ENCODE peak calls at places on chromosome 9, in ten cellular contexts. One of them, this sample, is unnamed.

GRCh38 chr9:86546712-86547111 is 192.5 kb upstream of the TUT7 start:
- DNase-seq in fibroblast of mammary gland: no peak
- DNase-seq in IMR-90: no peak
- DNase-seq in AG10803: no peak
- DNase-seq in body of pancreas: no peak
- DNase-seq in osteoblast: no peak
- DNase-seq in CD8-positive, alpha-beta T cell: no peak
- DNase-seq in left ventricle myocardium inferior: no peak
- DNase-seq in AG09309: no peak
- DNase-seq in choroid plexus epithelial cell: no peak
- DNase-seq in this sample: no peak

GRCh38 chr9:6197330-6197729 is 18.3 kb upstream of the IL33 start:
- DNase-seq in fibroblast of mammary gland: peak; percentile 52
- DNase-seq in AG09309: no peak
- DNase-seq in left ventricle myocardium inferior: no peak
- DNase-seq in CD8-positive, alpha-beta T cell: no peak
- DNase-seq in choroid plexus epithelial cell: peak; percentile 63
- DNase-seq in IMR-90: peak; percentile 5
- DNase-seq in body of pancreas: peak; percentile 55
- DNase-seq in osteoblast: no peak
- DNase-seq in AG10803: peak; percentile 13
- DNase-seq in this sample: no peak

GRCh38 chr9:2026598-2026997 is 11.5 kb downstream of the SMARCA2 start:
- DNase-seq in osteoblast: no peak
- DNase-seq in fibroblast of mammary gland: no peak
- DNase-seq in left ventricle myocardium inferior: no peak
- DNase-seq in choroid plexus epithelial cell: no peak
- DNase-seq in AG09309: no peak
- DNase-seq in CD8-positive, alpha-beta T cell: no peak
- DNase-seq in AG10803: no peak
- DNase-seq in body of pancreas: no peak
- DNase-seq in IMR-90: no peak
- DNase-seq in this sample: no peak

GRCh38 chr9:126326228-126327015 is at the start of gene MVB12B:
- DNase-seq in CD8-positive, alpha-beta T cell: peak; percentile 47
- DNase-seq in osteoblast: peak; percentile 98
- DNase-seq in IMR-90: peak; percentile 8
- DNase-seq in left ventricle myocardium inferior: peak; percentile 46
- DNase-seq in fibroblast of mammary gland: no peak
- DNase-seq in choroid plexus epithelial cell: no peak
- DNase-seq in body of pancreas: peak; percentile 36
- DNase-seq in AG10803: peak; percentile 35
- DNase-seq in AG09309: no peak
- DNase-seq in this sample: no peak

GRCh38 chr9:93062364-93062763 is 3.9 kb downstream of the SUSD3 start:
- DNase-seq in AG10803: no peak
- DNase-seq in AG09309: no peak
- DNase-seq in left ventricle myocardium inferior: no peak
- DNase-seq in CD8-positive, alpha-beta T cell: no peak
- DNase-seq in body of pancreas: no peak
- DNase-seq in choroid plexus epithelial cell: no peak
- DNase-seq in IMR-90: no peak
- DNase-seq in fibroblast of mammary gland: no peak
- DNase-seq in osteoblast: peak; percentile 55
- DNase-seq in this sample: peak; percentile 42

GRCh38 chr9:28134577-28134976 is 561.3 kb upstream of the C9orf72 start:
- DNase-seq in AG10803: no peak
- DNase-seq in osteoblast: no peak
- DNase-seq in body of pancreas: no peak
- DNase-seq in choroid plexus epithelial cell: no peak
- DNase-seq in fibroblast of mammary gland: no peak
- DNase-seq in IMR-90: no peak
- DNase-seq in left ventricle myocardium inferior: no peak
- DNase-seq in AG09309: no peak
- DNase-seq in CD8-positive, alpha-beta T cell: no peak
- DNase-seq in this sample: no peak

GRCh38 chr9:124503713-124504529 is 3.3 kb downstream of the NR5A1 start:
- DNase-seq in fibroblast of mammary gland: no peak
- DNase-seq in CD8-positive, alpha-beta T cell: no peak
- DNase-seq in IMR-90: no peak
- DNase-seq in osteoblast: peak; percentile 90
- DNase-seq in left ventricle myocardium inferior: no peak
- DNase-seq in AG09309: no peak
- DNase-seq in choroid plexus epithelial cell: no peak
- DNase-seq in body of pancreas: no peak
- DNase-seq in AG10803: no peak
- DNase-seq in this sample: no peak

GRCh38 chr9:113463418-113464285 is at the start of gene RGS3:
- DNase-seq in osteoblast: peak; percentile 76
- DNase-seq in left ventricle myocardium inferior: peak; percentile 62
- DNase-seq in fibroblast of mammary gland: no peak
- DNase-seq in body of pancreas: peak; percentile 84
- DNase-seq in CD8-positive, alpha-beta T cell: no peak
- DNase-seq in choroid plexus epithelial cell: peak; percentile 8
- DNase-seq in AG09309: no peak
- DNase-seq in IMR-90: no peak
- DNase-seq in AG10803: no peak
- DNase-seq in this sample: no peak

GRCh38 chr9:126549246-126550006 is 64.3 kb upstream of the LMX1B start:
- DNase-seq in body of pancreas: no peak
- DNase-seq in fibroblast of mammary gland: no peak
- DNase-seq in AG10803: no peak
- DNase-seq in CD8-positive, alpha-beta T cell: no peak
- DNase-seq in AG09309: no peak
- DNase-seq in choroid plexus epithelial cell: no peak
- DNase-seq in osteoblast: peak; percentile 52
- DNase-seq in left ventricle myocardium inferior: no peak
- DNase-seq in IMR-90: no peak
- DNase-seq in this sample: no peak

GRCh38 chr9:122309861-122310260 is 45.2 kb downstream of the MRRF start:
- DNase-seq in AG09309: no peak
- DNase-seq in body of pancreas: no peak
- DNase-seq in left ventricle myocardium inferior: no peak
- DNase-seq in CD8-positive, alpha-beta T cell: no peak
- DNase-seq in osteoblast: no peak
- DNase-seq in AG10803: no peak
- DNase-seq in fibroblast of mammary gland: no peak
- DNase-seq in IMR-90: peak; percentile 39
- DNase-seq in choroid plexus epithelial cell: no peak
- DNase-seq in this sample: no peak

GRCh38 chr9:33017283-33018041 is 7.6 kb upstream of the DNAJA1 start:
- DNase-seq in IMR-90: no peak
- DNase-seq in body of pancreas: no peak
- DNase-seq in choroid plexus epithelial cell: no peak
- DNase-seq in AG09309: no peak
- DNase-seq in left ventricle myocardium inferior: no peak
- DNase-seq in AG10803: no peak
- DNase-seq in fibroblast of mammary gland: no peak
- DNase-seq in CD8-positive, alpha-beta T cell: no peak
- DNase-seq in osteoblast: no peak
- DNase-seq in this sample: no peak

GRCh38 chr9:13493697-13494096 is 214.2 kb upstream of the MPDZ start:
- DNase-seq in AG10803: no peak
- DNase-seq in body of pancreas: no peak
- DNase-seq in choroid plexus epithelial cell: no peak
- DNase-seq in left ventricle myocardium inferior: no peak
- DNase-seq in AG09309: no peak
- DNase-seq in CD8-positive, alpha-beta T cell: no peak
- DNase-seq in osteoblast: no peak
- DNase-seq in IMR-90: no peak
- DNase-seq in fibroblast of mammary gland: no peak
- DNase-seq in this sample: no peak
- TF ChIP-seq CTCF in AG10803: no peak
- TF ChIP-seq CTCF in body of pancreas: no peak
- TF ChIP-seq CTCF in choroid plexus epithelial cell: no peak
- TF ChIP-seq CTCF in left ventricle myocardium inferior: no peak
- TF ChIP-seq CTCF in AG09309: no peak
- TF ChIP-seq CTCF in CD8-positive, alpha-beta T cell: no peak
- TF ChIP-seq CTCF in osteoblast: no peak
- TF ChIP-seq CTCF in IMR-90: no peak
- TF ChIP-seq CTCF in fibroblast of mammary gland: no peak
- TF ChIP-seq CTCF in this sample: no peak

DNA sequence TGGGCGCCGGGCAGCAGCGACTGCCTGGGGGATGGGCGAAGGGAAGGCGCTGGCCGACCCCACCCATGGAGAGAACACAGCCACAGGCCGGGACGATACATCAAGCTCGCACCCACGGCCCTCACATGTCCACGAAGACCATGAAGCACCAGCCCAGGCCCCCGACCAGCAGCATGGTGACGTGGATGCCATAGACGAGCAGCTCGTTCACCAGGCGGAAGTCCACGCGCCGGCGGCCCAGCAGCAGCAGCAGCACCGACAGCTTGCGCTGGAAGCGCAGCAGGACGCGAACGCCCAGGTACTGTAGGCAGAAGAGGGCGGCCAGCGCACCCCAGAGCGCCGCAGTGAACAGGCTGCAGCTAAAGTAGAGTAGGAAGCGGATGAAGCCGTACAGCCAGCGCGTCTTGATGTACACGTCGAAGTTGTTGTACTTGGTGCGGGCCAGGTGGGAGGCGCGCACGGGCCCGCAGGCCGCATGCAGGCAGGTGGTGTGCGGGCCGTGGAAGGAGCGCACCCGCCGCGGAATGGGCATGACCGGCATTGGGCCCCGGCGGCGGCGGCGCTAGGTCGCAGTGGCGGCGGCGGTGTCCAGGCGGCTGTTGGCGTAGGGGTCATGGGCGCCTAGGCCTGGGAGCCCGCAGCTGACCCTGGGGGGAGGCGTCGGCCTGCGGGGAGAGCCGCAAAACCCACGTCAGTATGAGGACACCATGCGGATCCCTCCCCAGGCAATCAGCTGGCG is 2.1 kb downstream of the TMEM250 start:
- DNase-seq in AG09309: no peak
- DNase-seq in fibroblast of mammary gland: no peak
- DNase-seq in IMR-90: no peak
- DNase-seq in left ventricle myocardium inferior: no peak
- DNase-seq in body of pancreas: no peak
- DNase-seq in choroid plexus epithelial cell: no peak
- DNase-seq in osteoblast: no peak
- DNase-seq in CD8-positive, alpha-beta T cell: no peak
- DNase-seq in AG10803: no peak
- DNase-seq in this sample: no peak
- H3K4me3 ChIP-seq in AG09309: no peak overlapping the region
- H3K4me3 ChIP-seq in fibroblast of mammary gland: no peak overlapping the region
- H3K4me3 ChIP-seq in IMR-90: no peak overlapping the region
- H3K4me3 ChIP-seq in left ventricle myocardium inferior: peak overlapping the region; percentile 87
- H3K4me3 ChIP-seq in body of pancreas: no peak overlapping the region
- H3K4me3 ChIP-seq in choroid plexus epithelial cell: no peak overlapping the region
- H3K4me3 ChIP-seq in osteoblast: no peak overlapping the region
- H3K4me3 ChIP-seq in CD8-positive, alpha-beta T cell: no peak overlapping the region
- H3K4me3 ChIP-seq in AG10803: no peak overlapping the region
- H3K4me3 ChIP-seq in this sample: no peak overlapping the region

GRCh38 chr9:119368681-119369581 is at the start of gene BRINP1:
- DNase-seq in fibroblast of mammary gland: peak; percentile 24
- DNase-seq in choroid plexus epithelial cell: peak; percentile 30
- DNase-seq in left ventricle myocardium inferior: peak; percentile 14
- DNase-seq in AG09309: no peak
- DNase-seq in osteoblast: peak; percentile 85
- DNase-seq in IMR-90: no peak
- DNase-seq in body of pancreas: no peak
- DNase-seq in CD8-positive, alpha-beta T cell: no peak
- DNase-seq in AG10803: peak; percentile 19
- DNase-seq in this sample: no peak

GRCh38 chr9:119368179-119368578 is 1.1 kb downstream of the BRINP1 start:
- DNase-seq in left ventricle myocardium inferior: no peak
- DNase-seq in body of pancreas: no peak
- DNase-seq in IMR-90: no peak
- DNase-seq in choroid plexus epithelial cell: no peak
- DNase-seq in CD8-positive, alpha-beta T cell: no peak
- DNase-seq in AG10803: no peak
- DNase-seq in fibroblast of mammary gland: no peak
- DNase-seq in osteoblast: no peak
- DNase-seq in AG09309: no peak
- DNase-seq in this sample: no peak

GRCh38 chr9:119366909-119367690 is 2.1 kb downstream of the BRINP1 start:
- DNase-seq in fibroblast of mammary gland: no peak
- DNase-seq in osteoblast: no peak
- DNase-seq in CD8-positive, alpha-beta T cell: no peak
- DNase-seq in body of pancreas: peak; percentile 9
- DNase-seq in IMR-90: no peak
- DNase-seq in choroid plexus epithelial cell: no peak
- DNase-seq in AG09309: no peak
- DNase-seq in left ventricle myocardium inferior: no peak
- DNase-seq in AG10803: no peak
- DNase-seq in this sample: no peak

GRCh38 chr9:119369670-119370366 is 583 bp upstream of the BRINP1 start:
- DNase-seq in IMR-90: no peak
- DNase-seq in body of pancreas: no peak
- DNase-seq in CD8-positive, alpha-beta T cell: no peak
- DNase-seq in AG10803: no peak
- DNase-seq in fibroblast of mammary gland: peak; percentile 3
- DNase-seq in osteoblast: no peak
- DNase-seq in left ventricle myocardium inferior: no peak
- DNase-seq in choroid plexus epithelial cell: no peak
- DNase-seq in AG09309: no peak
- DNase-seq in this sample: no peak

DNA sequence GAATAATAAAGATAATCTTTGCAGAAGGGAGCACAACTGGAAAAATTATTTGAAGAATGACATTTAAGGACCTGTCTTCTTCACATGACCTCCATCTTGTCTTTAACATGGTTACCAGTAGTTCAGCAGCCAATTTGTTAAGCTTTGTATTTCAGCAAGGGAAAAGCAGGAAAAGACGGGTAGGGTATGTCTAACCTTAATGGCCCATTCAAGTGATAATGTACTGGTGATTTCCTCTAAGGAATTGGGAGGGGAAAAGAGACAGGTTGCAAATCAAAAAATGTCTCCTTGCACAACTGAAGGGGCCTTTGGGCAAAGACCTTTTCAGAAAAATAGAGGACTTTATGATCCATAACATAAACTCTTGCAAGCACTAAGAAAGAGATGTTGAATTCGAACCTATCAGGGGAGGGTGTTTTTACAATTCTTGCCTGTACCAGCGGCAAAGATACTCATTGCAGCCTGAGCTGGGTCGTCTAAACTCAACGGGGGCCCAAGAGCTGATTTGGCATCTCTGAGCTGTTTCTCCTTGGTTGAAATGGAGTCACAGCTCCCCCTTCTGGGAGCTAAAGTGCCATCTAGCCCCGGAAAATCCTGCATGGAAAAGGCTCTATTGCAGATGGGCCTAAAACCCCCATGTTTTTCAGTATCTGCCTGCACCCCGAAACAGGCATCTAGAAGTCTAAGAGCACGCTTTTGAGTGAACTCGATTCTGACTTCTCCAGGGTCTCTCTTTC is 3.8 kb downstream of the BRINP1 start:
- DNase-seq in AG09309: no peak
- DNase-seq in body of pancreas: no peak
- DNase-seq in fibroblast of mammary gland: peak; percentile 35
- DNase-seq in choroid plexus epithelial cell: peak; percentile 55
- DNase-seq in CD8-positive, alpha-beta T cell: no peak
- DNase-seq in osteoblast: no peak
- DNase-seq in left ventricle myocardium inferior: no peak
- DNase-seq in AG10803: peak; percentile 18
- DNase-seq in IMR-90: no peak
- DNase-seq in this sample: no peak
- TF ChIP-seq CTCF in AG09309: peak; percentile 60
- TF ChIP-seq CTCF in body of pancreas: no peak
- TF ChIP-seq CTCF in fibroblast of mammary gland: peak; percentile 55
- TF ChIP-seq CTCF in choroid plexus epithelial cell: peak; percentile 77
- TF ChIP-seq CTCF in CD8-positive, alpha-beta T cell: no peak
- TF ChIP-seq CTCF in osteoblast: peak; percentile 67
- TF ChIP-seq CTCF in left ventricle myocardium inferior: peak; percentile 67
- TF ChIP-seq CTCF in AG10803: peak; percentile 65
- TF ChIP-seq CTCF in IMR-90: peak; percentile 12
- TF ChIP-seq CTCF in this sample: peak; percentile 55

GRCh38 chr9:109087795-109088194 is 32.0 kb downstream of the TMEM245 start:
- DNase-seq in fibroblast of mammary gland: no peak
- DNase-seq in body of pancreas: no peak
- DNase-seq in osteoblast: no peak
- DNase-seq in left ventricle myocardium inferior: no peak
- DNase-seq in choroid plexus epithelial cell: no peak
- DNase-seq in IMR-90: no peak
- DNase-seq in CD8-positive, alpha-beta T cell: no peak
- DNase-seq in AG09309: no peak
- DNase-seq in AG10803: no peak
- DNase-seq in this sample: no peak
- H3K4me3 ChIP-seq in fibroblast of mammary gland: no peak overlapping the region
- H3K4me3 ChIP-seq in body of pancreas: no peak overlapping the region
- H3K4me3 ChIP-seq in osteoblast: no peak overlapping the region
- H3K4me3 ChIP-seq in left ventricle myocardium inferior: no peak overlapping the region
- H3K4me3 ChIP-seq in choroid plexus epithelial cell: no peak overlapping the region
- H3K4me3 ChIP-seq in IMR-90: no peak overlapping the region
- H3K4me3 ChIP-seq in CD8-positive, alpha-beta T cell: no peak overlapping the region
- H3K4me3 ChIP-seq in AG09309: no peak overlapping the region
- H3K4me3 ChIP-seq in AG10803: no peak overlapping the region
- H3K4me3 ChIP-seq in this sample: no peak overlapping the region